ENCODE peak calls at places on chromosome 14, in seven cellular contexts. Y, Z, B, Q, J, N and E are unnamed samples.

GRCh38 chr14:39015360-39015961 is 87.6 kb downstream of the SEC23A start:
- DNase-seq in Q (no peak), J (no peak), Y (no peak), N (peak; percentile 82), B (peak; percentile 71), Z (no peak), E (peak; percentile 52)

GRCh38 chr14:104304451-104305351 is 166.3 kb downstream of the KIF26A start:
- DNase-seq in B (no peak), N (no peak), J (no peak), Y (no peak), Z (no peak), Q (no peak), E (no peak)

GRCh38 chr14:96627811-96628775 is 125.9 kb downstream of the PAPOLA start:
- DNase-seq in Y (no peak), Z (no peak), J (no peak), N (no peak), B (no peak), Q (no peak), E (no peak)

GRCh38 chr14:61255968-61256367 is 25.2 kb downstream of the TMEM30B start:
- DNase-seq in Q (no peak), Z (no peak), B (no peak), Y (no peak), J (no peak), N (no peak), E (no peak)

GRCh38 chr14:55271572-55272414 is 572 bp downstream of the FBXO34 start:
- DNase-seq in N (peak; percentile 71), B (peak; percentile 83), Q (peak; percentile 86), J (peak; percentile 55), Z (peak; percentile 43), Y (peak; percentile 73), E (peak; percentile 74)

GRCh38 chr14:104673481-104673880 is 15.9 kb upstream of the INF2 start:
- DNase-seq in B (no peak), Q (no peak), J (no peak), Y (no peak), Z (no peak), N (no peak), E (no peak)

GRCh38 chr14:31990959-31991541 is 86.1 kb upstream of the ARHGAP5 start:
- DNase-seq in N (peak; percentile 51), J (no peak), Y (no peak), B (peak; percentile 7), Z (no peak), Q (no peak), E (no peak)

GRCh38 chr14:56720703-56721426 is 89.4 kb downstream of the OTX2 start:
- DNase-seq in B (no peak), Q (no peak), Z (no peak), J (no peak), Y (no peak), N (no peak), E (no peak)

GRCh38 chr14:84760506-84760905 is 769.4 kb upstream of the FLRT2 start:
- DNase-seq in N (no peak), Q (no peak), Y (no peak), J (no peak), B (no peak), Z (no peak), E (no peak)

GRCh38 chr14:77014004-77014604 is 14.4 kb downstream of the IRF2BPL start:
- DNase-seq in Y (peak; percentile 81), N (peak; percentile 73), B (no peak), Z (no peak), Q (no peak), J (no peak), E (peak; percentile 50)

GRCh38 chr14:36171607-36172006 is 4.9 kb downstream of the PTCSC3 start:
- DNase-seq in Y (no peak), Q (no peak), B (no peak), N (no peak), J (no peak), Z (no peak), E (no peak)

GRCh38 chr14:63654346-63654745 is 12.7 kb upstream of the WDR89 start:
- DNase-seq in J (no peak), N (peak; percentile 14), Z (no peak), Q (no peak), Y (no peak), B (peak; percentile 52), E (no peak)

GRCh38 chr14:96146131-96146771 is 58.4 kb upstream of the BDKRB2 start:
- DNase-seq in Z (peak; percentile 9), Q (no peak), J (no peak), N (peak; percentile 82), Y (no peak), B (peak; percentile 39), E (no peak)

GRCh38 chr14:104188727-104189400 is 50.5 kb downstream of the KIF26A start:
- DNase-seq in N (no peak), Y (no peak), Z (no peak), B (no peak), J (no peak), Q (peak; percentile 47), E (no peak)

GRCh38 chr14:65403231-65403630 is 9.3 kb upstream of the FUT8 start:
- DNase-seq in N (peak; percentile 60), Q (no peak), B (peak; percentile 73), Z (no peak), Y (no peak), J (no peak), E (no peak)

GRCh38 chr14:68257969-68258368 is 438.4 kb downstream of the RAD51B start:
- DNase-seq in Y (no peak), N (no peak), Q (no peak), Z (no peak), J (no peak), B (no peak), E (no peak)

GRCh38 chr14:99779751-99780150 is 13.5 kb upstream of the EML1 start:
- DNase-seq in Y (no peak), J (no peak), Z (no peak), B (peak; percentile 86), Q (no peak), N (peak; percentile 51), E (no peak)

GRCh38 chr14:35353409-35354172 is 51.0 kb downstream of the NFKBIA start:
- DNase-seq in Q (peak; percentile 1), Y (no peak), J (no peak), Z (no peak), N (no peak), B (no peak), E (no peak)

GRCh38 chr14:55579724-55580400 is at the start of gene KTN1:
- DNase-seq in Y (peak; percentile 81), Z (peak; percentile 80), Q (peak; percentile 91), N (peak; percentile 81), B (peak; percentile 78), J (peak; percentile 82), E (peak; percentile 91)

GRCh38 chr14:83163016-83163415 is 1629.4 kb upstream of the SEL1L start:
- DNase-seq in B (no peak), J (no peak), Z (no peak), N (peak; percentile 7), Q (no peak), Y (no peak), E (no peak)

GRCh38 chr14:97443412-97443811 is 646.2 kb downstream of the VRK1 start:
- DNase-seq in J (no peak), Y (no peak), N (no peak), Q (no peak), B (no peak), Z (no peak), E (no peak)

GRCh38 chr14:68362841-68363240 is 430.0 kb downstream of the ZFP36L1 start:
- DNase-seq in Q (no peak), Z (no peak), N (no peak), B (no peak), Y (no peak), J (no peak), E (no peak)

GRCh38 chr14:102568115-102568614 is 24.3 kb upstream of the RCOR1 start:
- DNase-seq in J (peak; percentile 63), B (no peak), N (no peak), Y (no peak), Q (no peak), Z (no peak), E (no peak)

GRCh38 chr14:99755629-99756603 is 37.3 kb upstream of the EML1 start:
- DNase-seq in N (peak; percentile 95), Z (no peak), B (peak; percentile 95), Q (no peak), J (no peak), Y (peak; percentile 89), E (no peak)

GRCh38 chr14:68628605-68629310 is 164.1 kb downstream of the ZFP36L1 start:
- DNase-seq in Q (no peak), N (no peak), Z (no peak), Y (no peak), B (no peak), J (peak; percentile 44), E (no peak)

DNA sequence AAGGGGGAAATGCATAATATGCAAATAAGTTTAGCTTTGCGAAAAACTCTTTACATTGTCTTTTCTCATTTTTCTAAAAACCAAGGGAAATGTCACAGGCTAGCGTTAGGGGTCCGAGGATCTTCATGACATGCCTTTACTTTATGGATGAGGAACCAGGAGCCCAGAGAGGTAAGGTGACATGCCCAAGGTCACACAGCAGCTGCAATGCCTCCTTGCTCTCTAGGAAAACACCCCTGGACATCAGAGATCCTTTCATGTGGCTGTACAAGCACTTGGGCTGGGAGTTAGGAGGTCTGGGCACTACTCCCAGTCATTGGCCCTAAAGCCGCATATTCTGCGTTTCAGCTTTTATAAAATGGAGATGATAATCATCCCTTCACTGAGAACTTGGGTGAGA is 741 bp downstream of the PROX2 start:
- DNase-seq in J (no peak), B (no peak), Q (no peak), N (no peak), Y (no peak), Z (no peak), E (no peak)
- H3K4me3 ChIP-seq in J (no peak overlapping the region), B (no peak overlapping the region), Q (no peak overlapping the region), N (no peak overlapping the region), Y (no peak overlapping the region), Z (no peak overlapping the region), E (no peak overlapping the region)

GRCh38 chr14:93323597-93323992 is 9.2 kb downstream of the BTBD7 start:
- DNase-seq in J (no peak), B (no peak), Q (no peak), Y (no peak), N (no peak), Z (no peak), E (no peak)
- H3K4me3 ChIP-seq in J (no peak overlapping the region), B (no peak overlapping the region), Q (no peak overlapping the region), Y (no peak overlapping the region), N (no peak overlapping the region), Z (no peak overlapping the region), E (no peak overlapping the region)

GRCh38 chr14:80455031-80455430 is 243.7 kb upstream of the DIO2 start:
- DNase-seq in B (no peak), J (no peak), Y (no peak), Q (no peak), Z (no peak), N (no peak), E (no peak)
- H3K4me3 ChIP-seq in B (no peak overlapping the region), J (no peak overlapping the region), Y (no peak overlapping the region), Q (no peak overlapping the region), Z (no peak overlapping the region), N (no peak overlapping the region), E (no peak overlapping the region)

DNA sequence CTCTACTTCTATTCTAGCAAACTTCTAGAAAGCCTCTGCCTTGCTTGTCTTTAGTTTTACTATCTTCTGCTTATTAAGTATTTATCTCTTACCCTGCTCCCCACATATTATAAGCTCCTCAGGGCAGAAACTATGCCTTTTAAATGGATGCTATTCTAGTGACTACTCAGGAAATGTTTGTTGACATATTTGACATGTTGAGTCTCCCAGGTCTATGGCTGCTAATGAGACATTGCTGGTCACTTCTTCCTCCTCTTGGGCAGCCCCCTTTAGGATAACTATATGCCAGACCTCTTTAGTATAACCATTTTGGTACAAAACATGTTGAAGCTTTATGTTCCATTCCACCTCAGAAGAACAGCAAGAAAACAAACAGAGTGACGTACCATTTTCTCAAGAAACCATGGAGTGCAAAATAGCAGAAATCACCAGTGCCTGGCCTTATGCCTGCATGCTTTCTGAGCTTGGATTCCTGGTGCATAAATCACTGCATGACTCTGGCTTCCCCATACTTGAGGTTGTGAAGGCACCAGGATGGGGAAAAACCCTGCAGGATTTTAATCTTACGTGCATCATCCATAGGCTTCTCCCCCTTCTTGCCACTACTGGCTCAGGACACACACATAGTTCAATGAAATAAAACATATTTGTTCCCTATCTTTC is 202.6 kb downstream of the TMX1 start:
- DNase-seq in Q (no peak), N (peak; percentile 98), Z (no peak), B (peak; percentile 99), J (no peak), Y (no peak), E (no peak)
- H3K4me3 ChIP-seq in Q (no peak overlapping the region), N (no peak overlapping the region), Z (no peak overlapping the region), B (no peak overlapping the region), J (no peak overlapping the region), Y (no peak overlapping the region), E (no peak overlapping the region)